ENCODE peak calls at places on chromosome 6, in nine cellular contexts. X is coronary artery; L is PC-9; H is WERI-Rb-1; B is fibroblast of lung; G is cardiac muscle cell; W is CD4-positive, alpha-beta T cell; J is WTC11; C is keratinocyte. O is an unnamed sample.

GRCh38 chr6:81996414-81996813 is 243.9 kb upstream of the TENT5A start:
- DNase-seq in W (no peak), H (no peak), B (peak; percentile 94), G (no peak), C (no peak), L (no peak), X (no peak), J (no peak), O (no peak)

GRCh38 chr6:73109659-73110058 is 115.6 kb downstream of the KHDC1L start:
- DNase-seq in L (no peak), B (peak; percentile 45), H (no peak), C (no peak), G (peak; percentile 50), W (no peak), X (no peak), J (no peak), O (no peak)

GRCh38 chr6:31214516-31214915 is 44.0 kb upstream of the POU5F1 start:
- DNase-seq in W (no peak), J (no peak), C (no peak), X (no peak), G (no peak), H (no peak), B (no peak), L (no peak), O (no peak)

GRCh38 chr6:107612762-107613415 is 123.0 kb downstream of the SOBP start:
- DNase-seq in B (peak; percentile 12), L (no peak), C (no peak), J (no peak), X (no peak), W (no peak), G (no peak), H (no peak), O (no peak)

GRCh38 chr6:11232968-11233626 is 629 bp upstream of the NEDD9 start:
- DNase-seq in B (no peak), J (no peak), G (peak; percentile 54), X (no peak), C (no peak), L (no peak), W (no peak), H (no peak), O (no peak)

GRCh38 chr6:118580585-118581419 is 32.7 kb downstream of the PLN start:
- DNase-seq in X (no peak), W (no peak), G (peak; percentile 80), B (peak; percentile 77), H (peak; percentile 33), C (peak; percentile 17), L (no peak), J (peak; percentile 26), O (peak; percentile 38)

GRCh38 chr6:98433325-98433724 is 401.0 kb upstream of the POU3F2 start:
- DNase-seq in W (no peak), X (no peak), J (no peak), C (no peak), G (no peak), B (no peak), L (no peak), H (no peak), O (no peak)

GRCh38 chr6:65259080-65259479 is 447.9 kb downstream of the EYS start:
- DNase-seq in G (no peak), C (no peak), B (peak; percentile 20), L (no peak), W (no peak), J (no peak), H (no peak), X (no peak), O (no peak)

GRCh38 chr6:113662688-113663333 is 194.3 kb upstream of the MARCKS start:
- DNase-seq in J (no peak), H (no peak), B (no peak), C (no peak), G (no peak), X (no peak), W (no peak), L (no peak), O (no peak)

GRCh38 chr6:52263709-52264320 is 19.5 kb upstream of the IL17F start:
- DNase-seq in B (peak; percentile 33), L (peak; percentile 56), H (peak; percentile 76), X (no peak), C (no peak), G (peak; percentile 66), W (peak; percentile 62), J (peak; percentile 68), O (peak; percentile 71)
- TF ChIP-seq CTCF in B (peak; percentile 100), L (peak; percentile 91), H (peak; percentile 96), X (peak; percentile 88), C (peak; percentile 95), G (peak; percentile 97), W (peak; percentile 98), J (peak; percentile 84), O (peak; percentile 79)

GRCh38 chr6:106324726-106325335 is 729 bp downstream of the ATG5 start:
- DNase-seq in B (peak; percentile 22), G (no peak), H (no peak), J (no peak), L (no peak), C (no peak), W (no peak), X (no peak), O (no peak)

GRCh38 chr6:106321940-106322339 is 3.6 kb downstream of the ATG5 start:
- DNase-seq in H (no peak), B (no peak), J (no peak), C (no peak), L (no peak), G (no peak), X (no peak), W (no peak), O (no peak)

GRCh38 chr6:106325336-106326178 is at the start of gene ATG5:
- DNase-seq in G (peak; percentile 98), C (peak; percentile 90), L (peak; percentile 98), H (peak; percentile 99), J (peak; percentile 100), X (peak; percentile 100), W (peak; percentile 99), B (peak; percentile 98), O (peak; percentile 99)
- TF ChIP-seq CTCF in G (no peak), C (no peak), L (no peak), H (no peak), J (no peak), X (no peak), W (no peak), B (no peak), O (no peak)

DNA sequence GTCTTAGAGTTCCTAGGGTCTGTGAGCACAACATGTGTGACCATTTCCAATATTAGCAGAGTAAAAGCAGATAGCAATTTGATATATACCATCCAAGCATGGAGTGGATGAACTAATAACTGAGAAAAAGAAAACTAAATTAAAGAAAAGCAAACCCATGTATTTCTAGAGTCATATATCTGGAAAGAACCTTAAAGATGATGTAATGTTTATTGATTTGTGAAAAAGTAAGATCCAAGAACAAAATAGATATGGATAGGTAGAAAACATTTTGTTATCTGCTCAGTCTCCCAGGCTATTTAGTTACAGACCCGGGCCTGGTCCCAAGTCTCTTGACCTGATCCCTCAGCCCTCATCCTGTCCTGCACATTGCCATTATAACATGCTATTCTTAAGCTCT is 526.8 kb downstream of the EPM2A start:
- DNase-seq in L (no peak), G (no peak), W (no peak), C (no peak), B (no peak), X (no peak), J (no peak), H (no peak), O (no peak)
- TF ChIP-seq CTCF in L (no peak), G (no peak), W (no peak), C (no peak), B (no peak), X (no peak), J (no peak), H (no peak), O (no peak)

GRCh38 chr6:14464049-14464448 is 346.5 kb downstream of the CD83 start:
- DNase-seq in H (no peak), X (no peak), B (peak; percentile 28), L (no peak), C (no peak), W (no peak), G (no peak), J (no peak), O (no peak)
- TF ChIP-seq CTCF in H (no peak), X (no peak), B (peak; percentile 44), L (no peak), C (no peak), W (no peak), G (no peak), J (no peak), O (no peak)

DNA sequence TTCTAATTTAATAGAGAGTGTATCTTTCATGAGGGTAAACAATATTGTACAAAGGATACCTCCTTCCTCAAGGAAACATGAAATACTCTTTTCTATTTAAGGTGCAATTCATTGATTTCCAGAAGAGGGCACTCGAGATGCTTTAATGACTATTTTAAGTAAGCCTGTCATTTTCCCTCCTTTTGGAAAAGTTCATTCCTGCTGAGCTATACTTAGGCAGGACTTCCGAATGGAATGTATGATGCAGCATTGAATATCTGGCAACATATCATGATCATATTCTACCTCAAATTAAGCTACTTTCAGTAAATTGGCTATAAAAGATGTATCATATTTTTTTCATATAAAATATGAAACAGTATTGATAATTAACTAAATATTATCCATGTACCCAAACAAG is 5.0 kb downstream of the DST start:
- DNase-seq in C (peak; percentile 63), W (no peak), J (no peak), X (no peak), G (peak; percentile 61), B (peak; percentile 75), H (no peak), L (no peak), O (no peak)
- TF ChIP-seq CTCF in C (peak; percentile 46), W (peak; percentile 38), J (peak; percentile 36), X (peak; percentile 43), G (peak; percentile 51), B (peak; percentile 58), H (peak; percentile 43), L (peak; percentile 79), O (peak; percentile 81)

DNA sequence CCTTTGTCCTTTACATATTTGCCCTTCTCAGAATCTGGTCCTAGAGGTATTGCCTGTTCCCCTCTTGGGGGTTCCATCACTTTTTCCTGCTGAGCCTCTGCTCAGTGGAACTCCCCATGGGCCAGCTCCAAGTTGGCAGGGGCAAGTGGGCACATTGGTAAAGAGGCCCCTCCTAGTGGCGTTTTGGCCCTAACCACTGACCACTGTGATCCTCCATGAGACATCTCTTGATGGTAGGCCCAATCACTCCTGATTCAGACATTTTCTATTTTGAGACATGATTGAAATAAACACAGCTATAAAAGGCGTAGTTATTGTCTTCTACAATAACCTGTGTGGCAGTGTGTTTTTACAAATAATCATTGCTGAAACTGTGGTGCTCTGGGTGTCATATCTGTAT is 83.0 kb downstream of the RREB1 start:
- DNase-seq in H (no peak), B (no peak), G (no peak), C (no peak), L (no peak), W (no peak), X (no peak), J (no peak), O (no peak)
- TF ChIP-seq CTCF in H (no peak), B (no peak), G (no peak), C (no peak), L (no peak), W (no peak), X (no peak), J (no peak), O (no peak)

O was measured in endothelial cell.